ENCODE peak calls at places on chromosome 15, in six cellular contexts. N is HepG2, V is SK-N-SH, L is H1, D is K562, Z is GM12878. J is an unnamed sample.
A peak's percentile ranks its signal among the peaks of the same experiment; 100 is the strongest.

GRCh38 chr15:78061963-78062427 is 15.5 kb downstream of the TBC1D2B start:
- DNase-seq in L (no peak), Z (no peak), D (no peak), V (no peak), N (no peak), J (no peak)

GRCh38 chr15:49320337-49320736 is 102.7 kb upstream of the FGF7 start:
- DNase-seq in L (no peak), Z (no peak), D (no peak), N (no peak), V (no peak), J (peak; percentile 18)

GRCh38 chr15:44541282-44541958 is 4.5 kb downstream of the EIF3J start:
- DNase-seq in N (peak; percentile 16), Z (no peak), D (no peak), L (no peak), V (no peak), J (no peak)

GRCh38 chr15:44207643-44208042 is 12.6 kb upstream of the FRMD5 start:
- DNase-seq in Z (no peak), N (no peak), D (no peak), V (no peak), L (no peak), J (no peak)

GRCh38 chr15:43187544-43188155 is 2.4 kb downstream of the CCNDBP1 start:
- DNase-seq in Z (no peak), D (no peak), N (peak; percentile 53), V (peak; percentile 51), L (no peak), J (no peak)

GRCh38 chr15:73686781-73687256 is 2.6 kb downstream of the CD276 start:
- DNase-seq in V (no peak), L (no peak), D (peak; percentile 31), N (no peak), Z (no peak), J (no peak)

GRCh38 chr15:40506964-40507571 is 36.3 kb downstream of the CHST14 start:
- DNase-seq in Z (no peak), N (peak; percentile 69), D (peak; percentile 82), L (no peak), V (peak; percentile 95), J (no peak)

GRCh38 chr15:55017636-55018035 is 179.1 kb downstream of the RSL24D1 start:
- DNase-seq in V (no peak), L (no peak), Z (no peak), N (no peak), D (no peak), J (no peak)

GRCh38 chr15:39466428-39466827 is 114.5 kb upstream of the THBS1 start:
- DNase-seq in Z (no peak), V (no peak), D (no peak), N (no peak), L (no peak), J (no peak)

GRCh38 chr15:39362832-39363561 is 217.9 kb upstream of the THBS1 start:
- DNase-seq in N (no peak), V (peak; percentile 4), D (no peak), L (no peak), Z (no peak), J (no peak)

GRCh38 chr15:55791576-55792400 is 48.8 kb upstream of the PRTG start:
- DNase-seq in D (no peak), Z (no peak), L (no peak), N (no peak), V (no peak), J (no peak)

GRCh38 chr15:87348746-87349145 is 907.8 kb downstream of the NTRK3 start:
- DNase-seq in Z (no peak), D (no peak), N (no peak), V (no peak), L (no peak), J (no peak)

GRCh38 chr15:33729648-33730047 is 238.6 kb upstream of the CHRM5 start:
- DNase-seq in Z (no peak), V (peak; percentile 14), L (no peak), D (no peak), N (peak; percentile 7), J (no peak)

GRCh38 chr15:33096134-33096533 is 98.4 kb downstream of the FMN1 start:
- DNase-seq in Z (no peak), L (no peak), N (no peak), V (no peak), D (no peak), J (no peak)

GRCh38 chr15:48244923-48245322 is 38.8 kb downstream of the SLC12A1 start:
- DNase-seq in L (no peak), Z (no peak), V (no peak), N (no peak), D (no peak), J (no peak)

GRCh38 chr15:79341361-79341760 is 30.4 kb downstream of the TMED3 start:
- DNase-seq in D (no peak), N (no peak), V (no peak), Z (no peak), L (no peak), J (no peak)

GRCh38 chr15:76448755-76449154 is 112.2 kb downstream of the ISL2 start:
- DNase-seq in L (no peak), N (no peak), D (no peak), Z (no peak), V (no peak), J (no peak)

GRCh38 chr15:70762469-70763119 is 764 bp downstream of the UACA start:
- DNase-seq in V (peak; percentile 71), L (no peak), N (no peak), D (no peak), Z (no peak), J (no peak)

GRCh38 chr15:43390723-43391122 is 19.8 kb downstream of the TUBGCP4 start:
- DNase-seq in L (no peak), N (no peak), D (no peak), Z (no peak), V (no peak), J (no peak)

GRCh38 chr15:75201609-75202250 is at the start of gene C15orf39:
- DNase-seq in N (peak; percentile 33), D (peak; percentile 92), V (peak; percentile 96), L (no peak), Z (no peak), J (peak; percentile 67)
- TF ChIP-seq GABPA in N (no peak), D (peak; percentile 29), V (no peak), L (peak; percentile 16), Z (no peak), J (no peak)

GRCh38 chr15:57118013-57118799 is 199.8 kb downstream of the TCF12 start:
- DNase-seq in L (no peak), V (no peak), Z (no peak), D (no peak), N (peak; percentile 27), J (no peak)
- TF ChIP-seq GABPA in L (no peak), V (no peak), Z (no peak), D (no peak), N (no peak), J (no peak)

GRCh38 chr15:60523056-60523455 is 44.1 kb upstream of the ICE2 start:
- DNase-seq in D (no peak), V (no peak), L (no peak), Z (no peak), N (no peak), J (no peak)
- TF ChIP-seq GABPA in D (no peak), V (no peak), L (no peak), Z (no peak), N (no peak), J (no peak)

DNA sequence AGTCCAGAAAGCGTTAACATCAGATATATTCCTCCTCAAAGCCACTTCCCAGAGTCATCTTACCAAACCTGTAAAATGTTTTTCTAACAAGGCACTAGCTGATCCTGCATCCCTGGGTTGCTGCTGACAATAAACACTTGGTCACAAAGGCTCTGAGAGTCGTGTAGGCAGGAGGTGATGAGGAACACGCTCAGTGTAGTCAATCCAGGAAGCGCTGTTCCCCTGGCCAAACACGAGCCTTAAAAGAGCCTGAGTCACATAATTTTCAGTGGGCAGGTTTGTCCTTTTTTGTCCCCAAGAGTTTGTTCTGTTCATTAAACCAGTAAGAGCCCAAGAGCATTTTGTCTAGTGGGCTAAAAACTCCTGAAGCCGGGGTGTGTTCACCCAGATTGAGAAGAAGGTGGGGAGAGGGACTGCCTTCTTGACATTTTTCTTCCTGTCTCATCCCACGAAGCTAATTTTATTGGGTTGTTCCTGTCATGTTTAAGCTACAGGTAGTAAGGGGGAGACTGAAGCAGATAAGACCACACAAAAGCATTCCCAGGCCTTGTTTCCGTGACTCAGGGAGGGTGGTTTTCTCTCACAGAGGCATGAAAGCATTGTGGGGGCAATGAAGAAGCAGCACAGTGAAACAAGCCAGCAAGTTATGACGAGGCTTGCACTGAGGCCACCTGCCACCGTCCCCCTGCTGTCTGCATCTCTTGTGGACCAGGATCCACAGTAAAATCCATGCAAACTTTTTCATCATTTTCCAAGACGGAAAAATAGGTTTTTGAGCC is 73.7 kb downstream of the FOXB1 start:
- DNase-seq in Z (no peak), N (no peak), V (no peak), D (no peak), L (no peak), J (no peak)
- TF ChIP-seq GABPA in Z (no peak), N (no peak), V (no peak), D (no peak), L (no peak), J (no peak)

GRCh38 chr15:25711164-25711563 is 152.0 kb downstream of the ATP10A start:
- DNase-seq in L (no peak), N (no peak), V (no peak), Z (no peak), D (no peak), J (no peak)

GRCh38 chr15:25711691-25712090 is 151.4 kb downstream of the ATP10A start:
- DNase-seq in Z (no peak), V (no peak), D (no peak), L (no peak), N (no peak), J (no peak)

GRCh38 chr15:25713736-25714537 is 149.2 kb downstream of the ATP10A start:
- DNase-seq in Z (no peak), L (no peak), N (no peak), D (no peak), V (no peak), J (no peak)

GRCh38 chr15:25712961-25713355 is 150.2 kb downstream of the ATP10A start:
- DNase-seq in D (no peak), L (no peak), V (no peak), Z (no peak), N (no peak), J (no peak)

DNA sequence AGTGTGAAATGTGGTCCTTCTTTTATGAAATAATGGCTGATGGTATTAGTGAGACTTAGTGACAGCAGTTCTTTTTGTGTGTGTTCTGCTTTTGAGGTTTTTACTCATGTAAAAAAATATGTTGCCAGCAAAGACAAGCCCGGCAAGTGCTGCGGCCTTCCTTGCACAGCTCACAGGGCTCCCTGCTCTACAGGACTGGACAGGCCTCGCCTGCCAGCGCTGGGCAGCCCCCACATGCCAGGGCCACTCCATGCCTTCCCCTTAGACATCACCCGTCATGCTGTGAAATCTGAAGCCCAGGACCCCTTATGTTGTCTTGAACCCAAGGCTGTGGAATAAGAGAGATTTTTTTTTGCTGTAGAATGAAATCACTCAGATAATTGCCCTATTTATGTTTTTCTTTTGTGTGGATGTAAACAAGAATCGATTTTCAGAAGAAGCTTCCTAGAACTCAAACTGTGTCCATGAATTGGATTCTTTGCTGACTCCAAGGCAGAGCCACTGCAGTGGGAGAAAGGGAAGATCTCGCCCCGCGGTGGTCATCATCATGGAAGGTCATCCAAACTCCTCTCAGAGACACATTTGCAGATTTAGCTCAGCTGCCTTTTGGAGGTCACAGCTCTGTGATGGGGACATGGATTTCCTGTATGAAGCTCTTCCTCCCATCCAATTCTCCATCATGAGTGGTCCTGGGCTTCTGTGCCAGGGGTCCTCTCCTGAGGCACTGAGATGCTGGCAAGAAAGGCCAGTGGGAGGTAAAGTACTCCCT is 150.8 kb downstream of the ATP10A start:
- DNase-seq in V (no peak), Z (no peak), D (no peak), N (no peak), L (no peak), J (no peak)
- TF ChIP-seq GABPA in V (no peak), Z (no peak), D (no peak), N (no peak), L (no peak), J (no peak)

J was measured in HL-60.